ENCODE peak calls at places on chromosomes 4 and X, in ten cellular contexts. One of them, this sample, is unnamed.

GRCh38 chr4:12178614-12179263 is 750.0 kb upstream of the HS3ST1 start:
- DNase-seq in stomach: no peak
- DNase-seq in tibial artery: no peak
- DNase-seq in lower lobe of right lung: no peak
- DNase-seq in CD4-positive, CD25-positive, alpha-beta regulatory T cell: no peak
- DNase-seq in endodermal cell: no peak
- DNase-seq in SK-N-SH: no peak
- DNase-seq in uterus: no peak
- DNase-seq in tibial nerve: no peak
- DNase-seq in ovary: no peak
- DNase-seq in this sample: no peak

GRCh38 chr4:6250235-6250983 is 19.2 kb upstream of the WFS1 start:
- DNase-seq in stomach: no peak
- DNase-seq in tibial artery: no peak
- DNase-seq in lower lobe of right lung: no peak
- DNase-seq in CD4-positive, CD25-positive, alpha-beta regulatory T cell: peak; percentile 67
- DNase-seq in endodermal cell: peak; percentile 85
- DNase-seq in SK-N-SH: peak; percentile 76
- DNase-seq in uterus: no peak
- DNase-seq in tibial nerve: peak; percentile 75
- DNase-seq in ovary: no peak
- DNase-seq in this sample: no peak

GRCh38 chr4:102783006-102783405 is 22.2 kb upstream of the MANBA start:
- DNase-seq in stomach: no peak
- DNase-seq in tibial artery: no peak
- DNase-seq in lower lobe of right lung: no peak
- DNase-seq in CD4-positive, CD25-positive, alpha-beta regulatory T cell: no peak
- DNase-seq in endodermal cell: no peak
- DNase-seq in SK-N-SH: no peak
- DNase-seq in uterus: no peak
- DNase-seq in tibial nerve: no peak
- DNase-seq in ovary: no peak
- DNase-seq in this sample: no peak

GRCh38 chrX:67545772-67546495 is 2.1 kb downstream of the AR start:
- DNase-seq in stomach: no peak
- DNase-seq in tibial artery: peak; percentile 23
- DNase-seq in lower lobe of right lung: peak; percentile 48
- DNase-seq in CD4-positive, CD25-positive, alpha-beta regulatory T cell: no peak
- DNase-seq in endodermal cell: peak; percentile 64
- DNase-seq in SK-N-SH: peak; percentile 25
- DNase-seq in uterus: peak; percentile 27
- DNase-seq in tibial nerve: no peak
- DNase-seq in ovary: peak; percentile 38
- DNase-seq in this sample: no peak

GRCh38 chrX:9390121-9390520 is 74.7 kb upstream of the TBL1X start:
- DNase-seq in stomach: no peak
- DNase-seq in tibial artery: no peak
- DNase-seq in lower lobe of right lung: no peak
- DNase-seq in CD4-positive, CD25-positive, alpha-beta regulatory T cell: no peak
- DNase-seq in endodermal cell: no peak
- DNase-seq in SK-N-SH: no peak
- DNase-seq in uterus: no peak
- DNase-seq in tibial nerve: no peak
- DNase-seq in ovary: no peak
- DNase-seq in this sample: no peak

GRCh38 chr4:128290526-128290925 is 2.9 kb upstream of the PGRMC2 start:
- DNase-seq in stomach: no peak
- DNase-seq in tibial artery: no peak
- DNase-seq in lower lobe of right lung: no peak
- DNase-seq in CD4-positive, CD25-positive, alpha-beta regulatory T cell: no peak
- DNase-seq in endodermal cell: no peak
- DNase-seq in SK-N-SH: no peak
- DNase-seq in uterus: no peak
- DNase-seq in tibial nerve: no peak
- DNase-seq in ovary: no peak
- DNase-seq in this sample: no peak

GRCh38 chrX:106672527-106672926 is 54.0 kb upstream of the RNF128 start:
- DNase-seq in stomach: no peak
- DNase-seq in tibial artery: no peak
- DNase-seq in lower lobe of right lung: no peak
- DNase-seq in CD4-positive, CD25-positive, alpha-beta regulatory T cell: no peak
- DNase-seq in endodermal cell: no peak
- DNase-seq in SK-N-SH: no peak
- DNase-seq in uterus: no peak
- DNase-seq in tibial nerve: no peak
- DNase-seq in ovary: no peak
- DNase-seq in this sample: no peak

GRCh38 chr4:94544811-94545210 is 93.1 kb downstream of the PDLIM5 start:
- DNase-seq in stomach: no peak
- DNase-seq in tibial artery: no peak
- DNase-seq in lower lobe of right lung: no peak
- DNase-seq in CD4-positive, CD25-positive, alpha-beta regulatory T cell: no peak
- DNase-seq in endodermal cell: no peak
- DNase-seq in SK-N-SH: no peak
- DNase-seq in uterus: no peak
- DNase-seq in tibial nerve: no peak
- DNase-seq in ovary: no peak
- DNase-seq in this sample: no peak

GRCh38 chrX:72394518-72395163 is 88.9 kb upstream of the CITED1 start:
- DNase-seq in stomach: no peak
- DNase-seq in tibial artery: no peak
- DNase-seq in lower lobe of right lung: no peak
- DNase-seq in CD4-positive, CD25-positive, alpha-beta regulatory T cell: no peak
- DNase-seq in endodermal cell: no peak
- DNase-seq in SK-N-SH: no peak
- DNase-seq in uterus: no peak
- DNase-seq in tibial nerve: no peak
- DNase-seq in ovary: peak; percentile 20
- DNase-seq in this sample: no peak

GRCh38 chrX:15524417-15524816 is 23.8 kb downstream of the BMX start:
- DNase-seq in stomach: no peak
- DNase-seq in tibial artery: no peak
- DNase-seq in lower lobe of right lung: no peak
- DNase-seq in CD4-positive, CD25-positive, alpha-beta regulatory T cell: no peak
- DNase-seq in endodermal cell: no peak
- DNase-seq in SK-N-SH: no peak
- DNase-seq in uterus: no peak
- DNase-seq in tibial nerve: no peak
- DNase-seq in ovary: no peak
- DNase-seq in this sample: no peak

GRCh38 chr4:89111833-89112563 is 665 bp downstream of the TIGD2 start:
- DNase-seq in stomach: no peak
- DNase-seq in tibial artery: no peak
- DNase-seq in lower lobe of right lung: no peak
- DNase-seq in CD4-positive, CD25-positive, alpha-beta regulatory T cell: no peak
- DNase-seq in endodermal cell: no peak
- DNase-seq in SK-N-SH: peak; percentile 30
- DNase-seq in uterus: no peak
- DNase-seq in tibial nerve: no peak
- DNase-seq in ovary: no peak
- DNase-seq in this sample: no peak

GRCh38 chrX:123267220-123267619 is 83.1 kb downstream of the GRIA3 start:
- DNase-seq in stomach: no peak
- DNase-seq in tibial artery: no peak
- DNase-seq in lower lobe of right lung: no peak
- DNase-seq in CD4-positive, CD25-positive, alpha-beta regulatory T cell: no peak
- DNase-seq in endodermal cell: no peak
- DNase-seq in SK-N-SH: no peak
- DNase-seq in uterus: no peak
- DNase-seq in tibial nerve: no peak
- DNase-seq in ovary: no peak
- DNase-seq in this sample: no peak

GRCh38 chr4:104979083-104979760 is 167.5 kb upstream of the TET2 start:
- DNase-seq in stomach: no peak
- DNase-seq in tibial artery: no peak
- DNase-seq in lower lobe of right lung: no peak
- DNase-seq in CD4-positive, CD25-positive, alpha-beta regulatory T cell: no peak
- DNase-seq in endodermal cell: no peak
- DNase-seq in SK-N-SH: no peak
- DNase-seq in uterus: no peak
- DNase-seq in tibial nerve: no peak
- DNase-seq in ovary: no peak
- DNase-seq in this sample: no peak
- H3K27ac ChIP-seq in stomach: no peak overlapping the region
- H3K27ac ChIP-seq in tibial artery: no peak overlapping the region
- H3K27ac ChIP-seq in lower lobe of right lung: no peak overlapping the region
- H3K27ac ChIP-seq in CD4-positive, CD25-positive, alpha-beta regulatory T cell: no peak overlapping the region
- H3K27ac ChIP-seq in endodermal cell: no peak overlapping the region
- H3K27ac ChIP-seq in SK-N-SH: no peak overlapping the region
- H3K27ac ChIP-seq in uterus: no peak overlapping the region
- H3K27ac ChIP-seq in tibial nerve: no peak overlapping the region
- H3K27ac ChIP-seq in ovary: no peak overlapping the region
- H3K27ac ChIP-seq in this sample: no peak overlapping the region

GRCh38 chr4:139535228-139535851 is 20.7 kb downstream of the SETD7 start:
- DNase-seq in stomach: no peak
- DNase-seq in tibial artery: no peak
- DNase-seq in lower lobe of right lung: no peak
- DNase-seq in CD4-positive, CD25-positive, alpha-beta regulatory T cell: no peak
- DNase-seq in endodermal cell: no peak
- DNase-seq in SK-N-SH: no peak
- DNase-seq in uterus: no peak
- DNase-seq in tibial nerve: no peak
- DNase-seq in ovary: no peak
- DNase-seq in this sample: no peak

GRCh38 chr4:139530833-139531427 is 25.1 kb downstream of the SETD7 start:
- DNase-seq in stomach: peak; percentile 65
- DNase-seq in tibial artery: no peak
- DNase-seq in lower lobe of right lung: no peak
- DNase-seq in CD4-positive, CD25-positive, alpha-beta regulatory T cell: peak; percentile 54
- DNase-seq in endodermal cell: peak; percentile 93
- DNase-seq in SK-N-SH: peak; percentile 68
- DNase-seq in uterus: peak; percentile 35
- DNase-seq in tibial nerve: peak; percentile 73
- DNase-seq in ovary: peak; percentile 49
- DNase-seq in this sample: peak; percentile 34

GRCh38 chr4:139535852-139536234 is 20.2 kb downstream of the SETD7 start:
- DNase-seq in stomach: no peak
- DNase-seq in tibial artery: no peak
- DNase-seq in lower lobe of right lung: no peak
- DNase-seq in CD4-positive, CD25-positive, alpha-beta regulatory T cell: no peak
- DNase-seq in endodermal cell: no peak
- DNase-seq in SK-N-SH: no peak
- DNase-seq in uterus: no peak
- DNase-seq in tibial nerve: no peak
- DNase-seq in ovary: no peak
- DNase-seq in this sample: no peak

GRCh38 chr4:139534287-139534950 is 21.6 kb downstream of the SETD7 start:
- DNase-seq in stomach: no peak
- DNase-seq in tibial artery: no peak
- DNase-seq in lower lobe of right lung: no peak
- DNase-seq in CD4-positive, CD25-positive, alpha-beta regulatory T cell: no peak
- DNase-seq in endodermal cell: no peak
- DNase-seq in SK-N-SH: no peak
- DNase-seq in uterus: no peak
- DNase-seq in tibial nerve: no peak
- DNase-seq in ovary: no peak
- DNase-seq in this sample: no peak

DNA sequence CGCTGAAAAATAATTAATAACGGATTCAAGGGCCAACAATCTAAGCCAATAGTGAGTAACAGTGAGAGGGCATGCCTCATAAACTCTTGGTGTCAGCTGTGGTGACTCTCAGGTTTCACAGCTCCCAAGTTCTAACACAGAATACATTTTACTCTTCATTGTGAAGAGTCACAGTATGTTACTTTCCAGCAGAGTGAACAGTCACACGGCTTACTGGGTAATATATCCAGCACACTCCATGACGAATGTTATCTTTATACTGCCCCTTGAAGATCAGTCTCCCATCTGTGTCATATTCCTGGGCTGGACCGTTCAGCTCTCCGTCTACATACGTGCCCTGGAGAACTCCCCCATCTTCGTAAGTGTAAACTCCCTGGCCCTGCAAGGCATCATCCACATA is 23.1 kb downstream of the SETD7 start:
- DNase-seq in stomach: no peak
- DNase-seq in tibial artery: no peak
- DNase-seq in lower lobe of right lung: no peak
- DNase-seq in CD4-positive, CD25-positive, alpha-beta regulatory T cell: no peak
- DNase-seq in endodermal cell: no peak
- DNase-seq in SK-N-SH: no peak
- DNase-seq in uterus: no peak
- DNase-seq in tibial nerve: no peak
- DNase-seq in ovary: no peak
- DNase-seq in this sample: no peak
- H3K27ac ChIP-seq in stomach: no peak overlapping the region
- H3K27ac ChIP-seq in tibial artery: no peak overlapping the region
- H3K27ac ChIP-seq in lower lobe of right lung: no peak overlapping the region
- H3K27ac ChIP-seq in CD4-positive, CD25-positive, alpha-beta regulatory T cell: no peak overlapping the region
- H3K27ac ChIP-seq in endodermal cell: peak overlapping the region; percentile 47
- H3K27ac ChIP-seq in SK-N-SH: no peak overlapping the region
- H3K27ac ChIP-seq in uterus: no peak overlapping the region
- H3K27ac ChIP-seq in tibial nerve: no peak overlapping the region
- H3K27ac ChIP-seq in ovary: no peak overlapping the region
- H3K27ac ChIP-seq in this sample: no peak overlapping the region

GRCh38 chr4:41215155-41215554 is 813 bp upstream of the APBB2 start:
- DNase-seq in stomach: no peak
- DNase-seq in tibial artery: no peak
- DNase-seq in lower lobe of right lung: no peak
- DNase-seq in CD4-positive, CD25-positive, alpha-beta regulatory T cell: no peak
- DNase-seq in endodermal cell: peak; percentile 61
- DNase-seq in SK-N-SH: peak; percentile 13
- DNase-seq in uterus: no peak
- DNase-seq in tibial nerve: no peak
- DNase-seq in ovary: no peak
- DNase-seq in this sample: no peak
- H3K27ac ChIP-seq in stomach: peak overlapping the region; percentile 17
- H3K27ac ChIP-seq in tibial artery: peak overlapping the region; percentile 82
- H3K27ac ChIP-seq in lower lobe of right lung: no peak overlapping the region
- H3K27ac ChIP-seq in CD4-positive, CD25-positive, alpha-beta regulatory T cell: no peak overlapping the region
- H3K27ac ChIP-seq in endodermal cell: no peak overlapping the region
- H3K27ac ChIP-seq in SK-N-SH: no peak overlapping the region
- H3K27ac ChIP-seq in uterus: peak overlapping the region; percentile 87
- H3K27ac ChIP-seq in tibial nerve: no peak overlapping the region
- H3K27ac ChIP-seq in ovary: no peak overlapping the region
- H3K27ac ChIP-seq in this sample: peak overlapping the region; percentile 67

DNA sequence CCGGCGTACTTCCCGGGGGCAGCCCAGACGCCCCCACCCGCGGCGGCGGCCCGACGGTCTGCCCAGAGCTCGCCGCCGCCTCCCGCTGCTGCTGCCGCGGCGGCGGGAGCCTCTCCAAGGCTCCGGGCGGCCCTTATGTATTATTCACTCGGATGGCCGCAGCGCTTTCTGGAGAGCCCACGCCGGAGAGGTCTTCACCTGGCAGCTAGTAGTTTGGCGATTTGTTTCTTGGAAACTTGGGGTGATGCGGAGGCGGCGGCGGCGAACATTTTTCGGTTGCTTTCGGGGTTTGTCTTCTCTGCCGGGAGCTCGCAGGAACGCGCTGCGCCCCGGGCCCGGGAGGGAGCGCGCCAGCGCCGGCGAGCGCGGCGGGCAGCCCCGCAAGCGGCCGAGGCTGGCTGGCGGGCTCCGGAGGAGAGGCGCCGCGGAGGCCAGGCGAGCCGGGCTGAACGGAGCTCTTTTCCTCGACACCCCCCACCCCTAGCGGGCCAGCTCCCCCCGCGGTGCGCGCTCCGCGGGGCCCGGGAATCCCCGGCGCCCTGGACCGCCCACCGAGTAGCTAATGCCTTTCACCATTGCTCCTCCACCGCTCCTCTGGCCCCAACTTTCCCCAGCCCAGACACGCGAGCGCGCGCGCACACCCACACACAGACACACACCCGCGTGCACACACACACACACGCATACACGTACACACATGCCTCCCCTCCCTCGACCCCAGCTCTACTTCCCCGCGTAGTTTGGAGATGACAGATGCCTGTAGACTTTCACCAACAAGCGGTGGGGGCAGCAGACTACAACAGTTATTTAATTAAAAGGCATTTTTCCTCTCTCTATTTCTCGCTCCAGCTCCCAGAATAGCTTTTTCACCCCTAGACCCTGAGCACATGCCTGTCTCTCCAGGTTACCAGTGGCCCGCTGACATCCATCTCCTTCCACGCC is 113.4 kb downstream of the DHX15 start:
- DNase-seq in stomach: no peak
- DNase-seq in tibial artery: no peak
- DNase-seq in lower lobe of right lung: peak; percentile 45
- DNase-seq in CD4-positive, CD25-positive, alpha-beta regulatory T cell: peak; percentile 9
- DNase-seq in endodermal cell: peak; percentile 78
- DNase-seq in SK-N-SH: peak; percentile 63
- DNase-seq in uterus: peak; percentile 32
- DNase-seq in tibial nerve: peak; percentile 35
- DNase-seq in ovary: peak; percentile 52
- DNase-seq in this sample: no peak
- H3K27ac ChIP-seq in stomach: peak overlapping the region; percentile 10
- H3K27ac ChIP-seq in tibial artery: no peak overlapping the region
- H3K27ac ChIP-seq in lower lobe of right lung: no peak overlapping the region
- H3K27ac ChIP-seq in CD4-positive, CD25-positive, alpha-beta regulatory T cell: no peak overlapping the region
- H3K27ac ChIP-seq in endodermal cell: no peak overlapping the region
- H3K27ac ChIP-seq in SK-N-SH: no peak overlapping the region
- H3K27ac ChIP-seq in uterus: peak overlapping the region; percentile 65
- H3K27ac ChIP-seq in tibial nerve: peak overlapping the region; percentile 47
- H3K27ac ChIP-seq in ovary: peak overlapping the region; percentile 42
- H3K27ac ChIP-seq in this sample: no peak overlapping the region